ENCODE peak calls at places on chromosomes 6 and 20, in five cellular contexts. Y is heart right ventricle, T is K562, X is fibroblast of mammary gland, Z is endothelial cell. F is an unnamed sample.

GRCh38 chr20:53660947-53661381 is 67.3 kb upstream of the ZNF217 start:
- DNase-seq in T (no peak), Z (no peak), Y (no peak), X (peak), F (no peak)

GRCh38 chr20:4813839-4814695 is 92.4 kb downstream of the PRND start:
- DNase-seq in T (no peak), X (no peak), Z (peak), Y (no peak), F (no peak)

GRCh38 chr6:13413906-13414555 is 73.4 kb downstream of the GFOD1 start:
- DNase-seq in Z (no peak), Y (peak), X (no peak), T (no peak), F (no peak)

GRCh38 chr6:40484066-40484465 is 103.1 kb downstream of the LRFN2 start:
- DNase-seq in T (no peak), X (no peak), Z (no peak), Y (no peak), F (no peak)

GRCh38 chr6:35327349-35328027 is 14.9 kb upstream of the PPARD start:
- DNase-seq in T (peak), X (peak), Z (peak), Y (peak), F (peak)

GRCh38 chr6:151679081-151679480 is 128.4 kb upstream of the ESR1 start:
- DNase-seq in X (peak), T (no peak), Y (peak), Z (no peak), F (no peak)

GRCh38 chr6:39934060-39934757 is at the start of gene MOCS1:
- DNase-seq in T (peak), Z (peak), X (peak), Y (peak), F (no peak)

GRCh38 chr20:44460795-44461141 is 14.9 kb upstream of the TTPAL start:
- DNase-seq in Z (peak), T (peak), X (peak), Y (no peak), F (no peak)

GRCh38 chr6:88166493-88166900 is 350 bp upstream of the CNR1 start:
- DNase-seq in X (peak), Y (peak), Z (peak), T (no peak), F (no peak)

GRCh38 chr20:57601211-57601570 is 19.0 kb downstream of the ZBP1 start:
- DNase-seq in T (no peak), Y (no peak), Z (no peak), X (no peak), F (no peak)

GRCh38 chr6:111808493-111808892 is 64.8 kb downstream of the FYN start:
- DNase-seq in Y (no peak), T (no peak), Z (no peak), X (no peak), F (no peak)

GRCh38 chr20:59123677-59124060 is 40.0 kb upstream of the ZNF831 start:
- DNase-seq in T (no peak), X (no peak), Y (no peak), Z (no peak), F (no peak)

GRCh38 chr6:144185133-144185836 is 35.0 kb downstream of the STX11 start:
- DNase-seq in T (no peak), X (no peak), Z (no peak), Y (no peak), F (no peak)

GRCh38 chr6:36944650-36945049 is 9.9 kb upstream of the PI16 start:
- DNase-seq in Y (no peak), T (no peak), Z (no peak), X (no peak), F (no peak)

GRCh38 chr6:117482240-117483003 is at the start of gene DCBLD1:
- DNase-seq in Y (peak), X (peak), Z (peak), T (peak), F (peak)

GRCh38 chr6:122838060-122838780 is 49.2 kb downstream of the SMPDL3A start:
- DNase-seq in Z (no peak), X (peak), T (no peak), Y (no peak), F (no peak)

GRCh38 chr20:23283096-23283850 is 67.3 kb upstream of the NXT1 start:
- DNase-seq in Y (no peak), X (no peak), T (no peak), Z (no peak), F (no peak)

GRCh38 chr6:62371840-62372239 is 85.8 kb upstream of the KHDRBS2 start:
- DNase-seq in Z (no peak), X (no peak), Y (no peak), T (no peak), F (no peak)

GRCh38 chr20:60060593-60060992 is 102.4 kb downstream of the CDH26 start:
- DNase-seq in Y (no peak), Z (no peak), T (no peak), X (peak), F (no peak)

GRCh38 chr6:2818593-2818992 is 23.1 kb downstream of the SERPINB1 start:
- DNase-seq in Z (no peak), Y (no peak), X (peak), T (no peak), F (no peak)

GRCh38 chr20:2418388-2418787 is 37.7 kb downstream of the TGM6 start:
- DNase-seq in Y (no peak), X (no peak), Z (no peak), T (no peak), F (no peak)

GRCh38 chr20:2420510-2420909 is 39.8 kb downstream of the TGM6 start:
- DNase-seq in X (no peak), Z (no peak), T (no peak), Y (no peak), F (no peak)

GRCh38 chr20:2417142-2417541 is 36.4 kb downstream of the TGM6 start:
- DNase-seq in Y (no peak), Z (no peak), T (no peak), X (no peak), F (no peak)

GRCh38 chr20:2421247-2421646 is 40.5 kb downstream of the TGM6 start:
- DNase-seq in X (peak), Z (no peak), T (no peak), Y (no peak), F (no peak)
- TF ChIP-seq CTCF in X (peak), Z (peak), T (peak), Y (no peak), F (peak)

DNA sequence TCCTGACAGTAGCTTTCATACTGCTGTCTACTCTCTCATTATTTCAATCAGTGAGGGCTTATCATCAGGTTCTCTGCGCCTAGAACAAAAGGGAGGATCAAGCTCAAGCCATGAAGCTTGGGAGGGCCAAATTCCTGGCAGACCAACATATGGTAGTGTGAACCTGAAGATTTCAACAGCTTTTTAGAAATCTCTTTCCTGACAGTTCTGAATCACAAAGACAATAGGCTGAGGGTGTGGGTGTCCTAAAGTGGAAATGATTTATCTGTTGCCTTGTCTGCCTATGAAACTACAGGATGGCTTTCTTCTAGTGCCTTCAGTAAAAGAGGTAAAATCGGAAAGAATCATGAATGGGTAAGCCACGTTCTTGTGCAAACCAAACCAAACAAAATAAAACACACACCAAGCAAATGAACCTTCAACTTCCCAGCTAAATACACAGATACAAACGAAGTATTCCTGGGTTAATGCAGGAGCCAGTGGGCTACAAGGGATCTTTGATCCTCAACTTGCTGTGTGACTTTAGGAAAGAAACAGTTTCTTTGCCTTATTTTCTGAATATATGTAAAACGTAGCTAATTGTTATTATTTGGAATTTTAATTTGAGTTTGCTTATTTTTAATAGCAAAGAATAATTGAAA is 2.7 kb upstream of the RHAG start:
- DNase-seq in Z (no peak), T (no peak), X (no peak), Y (no peak), F (no peak)
- TF ChIP-seq CTCF in Z (no peak), T (no peak), X (no peak), Y (no peak), F (no peak)

GRCh38 chr20:2298116-2298515 is 2.3 kb downstream of the TGM3 start:
- DNase-seq in T (no peak), Z (no peak), Y (no peak), X (no peak), F (no peak)

GRCh38 chr20:2299301-2299700 is 3.5 kb downstream of the TGM3 start:
- DNase-seq in Z (no peak), X (no peak), T (no peak), Y (peak), F (no peak)

GRCh38 chr20:2300420-2300819 is 4.6 kb downstream of the TGM3 start:
- DNase-seq in Z (no peak), X (no peak), Y (no peak), T (peak), F (no peak)

GRCh38 chr20:2301164-2301622 is 5.4 kb downstream of the TGM3 start:
- DNase-seq in Z (no peak), X (peak), Y (no peak), T (peak), F (no peak)

GRCh38 chr20:2300002-2300401 is 4.2 kb downstream of the TGM3 start:
- DNase-seq in Z (no peak), T (no peak), Y (no peak), X (no peak), F (no peak)
- TF ChIP-seq CTCF in Z (no peak), T (no peak), Y (no peak), X (no peak), F (no peak)

GRCh38 chr20:10094566-10095173 is 59.9 kb downstream of the ANKEF1 start:
- DNase-seq in Z (no peak), X (peak), T (no peak), Y (no peak), F (no peak)
- TF ChIP-seq CTCF in Z (no peak), X (peak), T (no peak), Y (no peak), F (peak)

DNA sequence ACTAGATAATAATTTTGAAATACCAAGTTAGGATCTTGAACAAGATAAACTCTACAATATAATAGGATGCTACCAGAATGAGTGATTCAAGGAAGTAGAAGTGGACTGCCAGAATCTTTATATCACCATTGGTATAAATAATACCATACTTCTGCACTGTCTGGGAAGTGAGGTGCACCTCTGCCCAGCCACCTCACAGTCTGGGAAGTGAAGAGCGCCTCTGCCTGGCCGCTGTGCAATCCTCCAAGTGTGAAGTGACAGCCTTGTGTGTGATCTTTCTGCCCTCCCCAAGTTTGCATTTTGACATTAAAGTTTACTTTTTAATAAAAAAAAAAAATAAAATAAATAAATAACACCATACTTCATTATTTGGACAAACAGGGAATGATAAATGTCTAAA is 18.8 kb downstream of the LATS1 start:
- DNase-seq in Z (no peak), X (no peak), Y (no peak), T (no peak), F (no peak)
- TF ChIP-seq CTCF in Z (no peak), X (no peak), Y (no peak), T (peak), F (no peak)

DNA sequence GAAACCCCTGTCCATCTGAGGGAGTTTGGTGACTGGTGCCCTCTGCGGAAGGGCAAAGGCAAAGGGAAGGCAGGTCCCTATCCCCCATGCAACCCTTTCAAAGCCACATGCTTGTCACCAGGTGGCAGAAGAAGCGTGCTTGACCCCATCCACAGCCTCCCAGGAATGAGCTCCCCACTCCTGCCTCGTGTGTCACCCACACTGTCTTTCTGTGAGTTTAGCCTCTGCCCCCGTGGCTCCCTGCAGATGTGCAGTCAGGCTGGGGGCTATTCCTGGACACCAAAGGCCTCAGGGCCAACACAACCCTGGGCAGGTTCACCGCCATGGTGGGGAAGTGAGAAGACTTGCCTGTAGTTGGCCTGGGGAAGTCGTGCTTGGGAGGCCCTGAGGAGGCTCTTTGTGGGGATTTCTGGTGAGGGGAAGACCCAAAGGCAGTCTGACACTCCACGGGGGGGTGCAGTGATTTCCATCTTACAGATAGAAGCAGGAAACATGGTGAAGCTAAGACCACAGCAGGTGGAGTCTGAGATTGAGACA is 16.6 kb upstream of the PCMTD2 start:
- DNase-seq in Z (no peak), X (no peak), T (no peak), Y (no peak), F (no peak)
- TF ChIP-seq CTCF in Z (no peak), X (no peak), T (peak), Y (no peak), F (no peak)

F was measured in type B pancreatic cell.